ENCODE peak calls at places on chromosomes 6 and 20, in nine cellular contexts. One of them, this sample, is unnamed.

GRCh38 chr6:28657756-28658465 is 132.2 kb downstream of the GPX5 start:
- DNase-seq in H9: peak; percentile 62
- DNase-seq in K562: peak; percentile 81
- DNase-seq in fibroblast of lung: peak; percentile 79
- DNase-seq in keratinocyte: no peak
- DNase-seq in hepatocyte: peak; percentile 80
- DNase-seq in astrocyte: peak; percentile 33
- DNase-seq in endothelial cell of umbilical vein: peak; percentile 68
- DNase-seq in OCI-LY7: peak; percentile 78
- DNase-seq in this sample: peak; percentile 75

GRCh38 chr6:90177544-90178293 is 118.9 kb downstream of the BACH2 start:
- DNase-seq in H9: no peak
- DNase-seq in K562: no peak
- DNase-seq in fibroblast of lung: no peak
- DNase-seq in keratinocyte: no peak
- DNase-seq in hepatocyte: no peak
- DNase-seq in astrocyte: no peak
- DNase-seq in endothelial cell of umbilical vein: no peak
- DNase-seq in OCI-LY7: no peak
- DNase-seq in this sample: no peak

GRCh38 chr6:113464959-113465358 is 392.2 kb upstream of the MARCKS start:
- DNase-seq in H9: no peak
- DNase-seq in K562: no peak
- DNase-seq in fibroblast of lung: peak; percentile 78
- DNase-seq in keratinocyte: no peak
- DNase-seq in hepatocyte: peak; percentile 28
- DNase-seq in astrocyte: peak; percentile 65
- DNase-seq in endothelial cell of umbilical vein: peak; percentile 61
- DNase-seq in OCI-LY7: no peak
- DNase-seq in this sample: peak; percentile 77

GRCh38 chr6:168320661-168321060 is 1.1 kb upstream of the DACT2 start:
- DNase-seq in H9: no peak
- DNase-seq in K562: no peak
- DNase-seq in fibroblast of lung: no peak
- DNase-seq in keratinocyte: peak; percentile 15
- DNase-seq in hepatocyte: no peak
- DNase-seq in astrocyte: no peak
- DNase-seq in endothelial cell of umbilical vein: no peak
- DNase-seq in OCI-LY7: no peak
- DNase-seq in this sample: no peak

GRCh38 chr6:20877008-20877937 is 343.0 kb downstream of the CDKAL1 start:
- DNase-seq in H9: no peak
- DNase-seq in K562: peak; percentile 15
- DNase-seq in fibroblast of lung: peak; percentile 95
- DNase-seq in keratinocyte: peak; percentile 80
- DNase-seq in hepatocyte: peak; percentile 80
- DNase-seq in astrocyte: peak; percentile 97
- DNase-seq in endothelial cell of umbilical vein: peak; percentile 94
- DNase-seq in OCI-LY7: no peak
- DNase-seq in this sample: peak; percentile 98

GRCh38 chr20:48621256-48622078 is 206.3 kb downstream of the PREX1 start:
- DNase-seq in H9: no peak
- DNase-seq in K562: peak; percentile 46
- DNase-seq in fibroblast of lung: no peak
- DNase-seq in keratinocyte: peak; percentile 30
- DNase-seq in hepatocyte: peak; percentile 42
- DNase-seq in astrocyte: peak; percentile 42
- DNase-seq in endothelial cell of umbilical vein: no peak
- DNase-seq in OCI-LY7: no peak
- DNase-seq in this sample: peak; percentile 94

GRCh38 chr6:66307490-66307889 is 600.5 kb upstream of the EYS start:
- DNase-seq in H9: no peak
- DNase-seq in K562: no peak
- DNase-seq in fibroblast of lung: peak; percentile 46
- DNase-seq in keratinocyte: no peak
- DNase-seq in hepatocyte: no peak
- DNase-seq in astrocyte: no peak
- DNase-seq in endothelial cell of umbilical vein: no peak
- DNase-seq in OCI-LY7: peak; percentile 2
- DNase-seq in this sample: no peak

GRCh38 chr6:150165020-150165702 is 22.3 kb downstream of the PPP1R14C start:
- DNase-seq in H9: no peak
- DNase-seq in K562: no peak
- DNase-seq in fibroblast of lung: no peak
- DNase-seq in keratinocyte: no peak
- DNase-seq in hepatocyte: no peak
- DNase-seq in astrocyte: no peak
- DNase-seq in endothelial cell of umbilical vein: no peak
- DNase-seq in OCI-LY7: no peak
- DNase-seq in this sample: no peak

GRCh38 chr6:143673638-143674037 is 4.1 kb upstream of the PHACTR2 start:
- DNase-seq in H9: no peak
- DNase-seq in K562: no peak
- DNase-seq in fibroblast of lung: no peak
- DNase-seq in keratinocyte: peak; percentile 83
- DNase-seq in hepatocyte: peak; percentile 89
- DNase-seq in astrocyte: peak; percentile 78
- DNase-seq in endothelial cell of umbilical vein: peak; percentile 84
- DNase-seq in OCI-LY7: no peak
- DNase-seq in this sample: peak; percentile 91

GRCh38 chr6:15621203-15622044 is 41.4 kb downstream of the DTNBP1 start:
- DNase-seq in H9: peak; percentile 50
- DNase-seq in K562: peak; percentile 81
- DNase-seq in fibroblast of lung: no peak
- DNase-seq in keratinocyte: no peak
- DNase-seq in hepatocyte: peak; percentile 29
- DNase-seq in astrocyte: no peak
- DNase-seq in endothelial cell of umbilical vein: peak; percentile 20
- DNase-seq in OCI-LY7: no peak
- DNase-seq in this sample: no peak

GRCh38 chr20:61967300-61967699 is 98.4 kb downstream of the TAF4 start:
- DNase-seq in H9: no peak
- DNase-seq in K562: no peak
- DNase-seq in fibroblast of lung: no peak
- DNase-seq in keratinocyte: no peak
- DNase-seq in hepatocyte: no peak
- DNase-seq in astrocyte: no peak
- DNase-seq in endothelial cell of umbilical vein: no peak
- DNase-seq in OCI-LY7: no peak
- DNase-seq in this sample: no peak

GRCh38 chr6:167877994-167878779 is 51.5 kb downstream of the AFDN start:
- DNase-seq in H9: no peak
- DNase-seq in K562: no peak
- DNase-seq in fibroblast of lung: no peak
- DNase-seq in keratinocyte: no peak
- DNase-seq in hepatocyte: no peak
- DNase-seq in astrocyte: no peak
- DNase-seq in endothelial cell of umbilical vein: no peak
- DNase-seq in OCI-LY7: no peak
- DNase-seq in this sample: no peak

GRCh38 chr20:53828673-53829085 is 235.0 kb upstream of the ZNF217 start:
- DNase-seq in H9: no peak
- DNase-seq in K562: peak; percentile 57
- DNase-seq in fibroblast of lung: peak; percentile 95
- DNase-seq in keratinocyte: no peak
- DNase-seq in hepatocyte: peak; percentile 82
- DNase-seq in astrocyte: peak; percentile 91
- DNase-seq in endothelial cell of umbilical vein: peak; percentile 96
- DNase-seq in OCI-LY7: peak; percentile 50
- DNase-seq in this sample: peak; percentile 93

GRCh38 chr20:17530716-17531536 is at the start of gene BFSP1:
- DNase-seq in H9: peak; percentile 72
- DNase-seq in K562: no peak
- DNase-seq in fibroblast of lung: peak; percentile 58
- DNase-seq in keratinocyte: no peak
- DNase-seq in hepatocyte: peak; percentile 72
- DNase-seq in astrocyte: peak; percentile 47
- DNase-seq in endothelial cell of umbilical vein: peak; percentile 72
- DNase-seq in OCI-LY7: peak; percentile 13
- DNase-seq in this sample: peak; percentile 69

GRCh38 chr6:62803094-62803493 is 408.2 kb upstream of the FKBP1C start:
- DNase-seq in H9: peak; percentile 90
- DNase-seq in K562: no peak
- DNase-seq in fibroblast of lung: no peak
- DNase-seq in keratinocyte: no peak
- DNase-seq in hepatocyte: no peak
- DNase-seq in astrocyte: no peak
- DNase-seq in endothelial cell of umbilical vein: no peak
- DNase-seq in OCI-LY7: no peak
- DNase-seq in this sample: no peak

GRCh38 chr20:5222919-5223634 is 93.7 kb downstream of the PROKR2 start:
- DNase-seq in H9: peak; percentile 57
- DNase-seq in K562: peak; percentile 55
- DNase-seq in fibroblast of lung: peak; percentile 66
- DNase-seq in keratinocyte: peak; percentile 11
- DNase-seq in hepatocyte: peak; percentile 79
- DNase-seq in astrocyte: peak; percentile 30
- DNase-seq in endothelial cell of umbilical vein: peak; percentile 64
- DNase-seq in OCI-LY7: peak; percentile 70
- DNase-seq in this sample: peak; percentile 83

GRCh38 chr6:153150767-153151440 is 19.8 kb upstream of the RGS17 start:
- DNase-seq in H9: no peak
- DNase-seq in K562: no peak
- DNase-seq in fibroblast of lung: no peak
- DNase-seq in keratinocyte: no peak
- DNase-seq in hepatocyte: no peak
- DNase-seq in astrocyte: no peak
- DNase-seq in endothelial cell of umbilical vein: no peak
- DNase-seq in OCI-LY7: no peak
- DNase-seq in this sample: no peak

GRCh38 chr6:132734694-132735236 is 20.9 kb upstream of the VNN1 start:
- DNase-seq in H9: no peak
- DNase-seq in K562: no peak
- DNase-seq in fibroblast of lung: peak; percentile 98
- DNase-seq in keratinocyte: no peak
- DNase-seq in hepatocyte: peak; percentile 37
- DNase-seq in astrocyte: no peak
- DNase-seq in endothelial cell of umbilical vein: no peak
- DNase-seq in OCI-LY7: no peak
- DNase-seq in this sample: peak; percentile 40

DNA sequence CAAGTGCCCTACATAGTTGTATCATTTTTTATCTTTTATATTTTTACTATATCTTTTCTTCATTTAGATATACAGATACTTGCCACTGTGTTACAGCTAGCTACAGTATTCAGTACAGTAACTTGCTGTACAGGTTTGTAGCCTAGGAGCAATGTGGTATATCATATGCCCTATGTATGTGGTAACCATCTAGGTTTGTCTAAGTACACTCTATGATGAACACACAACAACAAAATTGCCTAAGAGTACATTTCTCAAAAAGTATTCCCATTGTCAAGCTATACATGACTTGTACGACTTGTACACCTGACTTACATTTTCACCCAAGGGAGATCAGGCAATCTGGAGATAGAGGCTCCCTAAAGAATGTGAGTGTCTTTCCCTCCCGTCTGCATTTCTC is 8.2 kb downstream of the ELOVL5 start:
- DNase-seq in H9: no peak
- DNase-seq in K562: no peak
- DNase-seq in fibroblast of lung: no peak
- DNase-seq in keratinocyte: no peak
- DNase-seq in hepatocyte: no peak
- DNase-seq in astrocyte: no peak
- DNase-seq in endothelial cell of umbilical vein: no peak
- DNase-seq in OCI-LY7: no peak
- DNase-seq in this sample: no peak
- H4K20me1 ChIP-seq in H9: no peaks in the 10 kb centered on the region
- H4K20me1 ChIP-seq in K562: peaks cover 81% of the 10 kb centered on the region
- H4K20me1 ChIP-seq in fibroblast of lung: no peaks in the 10 kb centered on the region
- H4K20me1 ChIP-seq in keratinocyte: peaks cover 5% of the 10 kb centered on the region
- H4K20me1 ChIP-seq in hepatocyte: peaks cover 83% of the 10 kb centered on the region
- H4K20me1 ChIP-seq in astrocyte: peaks cover 97% of the 10 kb centered on the region
- H4K20me1 ChIP-seq in endothelial cell of umbilical vein: peaks cover 13% of the 10 kb centered on the region
- H4K20me1 ChIP-seq in OCI-LY7: peaks cover 64% of the 10 kb centered on the region
- H4K20me1 ChIP-seq in this sample: peaks cover 6% of the 10 kb centered on the region

GRCh38 chr20:35652641-35653429 is 11.9 kb downstream of the CPNE1 start:
- DNase-seq in H9: no peak
- DNase-seq in K562: no peak
- DNase-seq in fibroblast of lung: no peak
- DNase-seq in keratinocyte: no peak
- DNase-seq in hepatocyte: no peak
- DNase-seq in astrocyte: no peak
- DNase-seq in endothelial cell of umbilical vein: no peak
- DNase-seq in OCI-LY7: no peak
- DNase-seq in this sample: no peak
- H4K20me1 ChIP-seq in H9: peaks cover 4% of the 10 kb centered on the region
- H4K20me1 ChIP-seq in K562: peaks cover 22% of the 10 kb centered on the region
- H4K20me1 ChIP-seq in fibroblast of lung: peaks cover 5% of the 10 kb centered on the region
- H4K20me1 ChIP-seq in keratinocyte: peaks cover 44% of the 10 kb centered on the region
- H4K20me1 ChIP-seq in hepatocyte: peaks cover 96% of the 10 kb centered on the region
- H4K20me1 ChIP-seq in astrocyte: peaks cover 97% of the 10 kb centered on the region
- H4K20me1 ChIP-seq in endothelial cell of umbilical vein: peaks cover 16% of the 10 kb centered on the region
- H4K20me1 ChIP-seq in OCI-LY7: peaks cover 27% of the 10 kb centered on the region
- H4K20me1 ChIP-seq in this sample: peaks cover 73% of the 10 kb centered on the region

GRCh38 chr6:81748946-81749345 is 3.5 kb downstream of the TENT5A start:
- DNase-seq in H9: no peak
- DNase-seq in K562: no peak
- DNase-seq in fibroblast of lung: no peak
- DNase-seq in keratinocyte: no peak
- DNase-seq in hepatocyte: no peak
- DNase-seq in astrocyte: no peak
- DNase-seq in endothelial cell of umbilical vein: peak; percentile 16
- DNase-seq in OCI-LY7: no peak
- DNase-seq in this sample: no peak

GRCh38 chr6:81751388-81752083 is 945 bp downstream of the TENT5A start:
- DNase-seq in H9: peak; percentile 39
- DNase-seq in K562: no peak
- DNase-seq in fibroblast of lung: peak; percentile 49
- DNase-seq in keratinocyte: no peak
- DNase-seq in hepatocyte: peak; percentile 63
- DNase-seq in astrocyte: peak; percentile 29
- DNase-seq in endothelial cell of umbilical vein: peak; percentile 37
- DNase-seq in OCI-LY7: no peak
- DNase-seq in this sample: peak; percentile 41

GRCh38 chr6:81750660-81751387 is 1.7 kb downstream of the TENT5A start:
- DNase-seq in H9: no peak
- DNase-seq in K562: no peak
- DNase-seq in fibroblast of lung: no peak
- DNase-seq in keratinocyte: no peak
- DNase-seq in hepatocyte: no peak
- DNase-seq in astrocyte: no peak
- DNase-seq in endothelial cell of umbilical vein: no peak
- DNase-seq in OCI-LY7: no peak
- DNase-seq in this sample: peak; percentile 57

GRCh38 chr6:81750201-81750600 is 2.3 kb downstream of the TENT5A start:
- DNase-seq in H9: no peak
- DNase-seq in K562: no peak
- DNase-seq in fibroblast of lung: no peak
- DNase-seq in keratinocyte: no peak
- DNase-seq in hepatocyte: no peak
- DNase-seq in astrocyte: no peak
- DNase-seq in endothelial cell of umbilical vein: no peak
- DNase-seq in OCI-LY7: no peak
- DNase-seq in this sample: no peak

GRCh38 chr6:81749704-81750103 is 2.8 kb downstream of the TENT5A start:
- DNase-seq in H9: no peak
- DNase-seq in K562: no peak
- DNase-seq in fibroblast of lung: no peak
- DNase-seq in keratinocyte: no peak
- DNase-seq in hepatocyte: no peak
- DNase-seq in astrocyte: no peak
- DNase-seq in endothelial cell of umbilical vein: no peak
- DNase-seq in OCI-LY7: no peak
- DNase-seq in this sample: no peak
- H4K20me1 ChIP-seq in H9: no peaks in the 10 kb centered on the region
- H4K20me1 ChIP-seq in K562: no peaks in the 10 kb centered on the region
- H4K20me1 ChIP-seq in fibroblast of lung: no peaks in the 10 kb centered on the region
- H4K20me1 ChIP-seq in keratinocyte: no peaks in the 10 kb centered on the region
- H4K20me1 ChIP-seq in hepatocyte: peaks cover 60% of the 10 kb centered on the region
- H4K20me1 ChIP-seq in astrocyte: peaks cover 37% of the 10 kb centered on the region
- H4K20me1 ChIP-seq in endothelial cell of umbilical vein: no peaks in the 10 kb centered on the region
- H4K20me1 ChIP-seq in OCI-LY7: no peaks in the 10 kb centered on the region
- H4K20me1 ChIP-seq in this sample: peaks cover 13% of the 10 kb centered on the region

GRCh38 chr6:2783188-2783957 is 18.2 kb downstream of the WRNIP1 start:
- DNase-seq in H9: peak; percentile 73
- DNase-seq in K562: peak; percentile 82
- DNase-seq in fibroblast of lung: no peak
- DNase-seq in keratinocyte: no peak
- DNase-seq in hepatocyte: no peak
- DNase-seq in astrocyte: no peak
- DNase-seq in endothelial cell of umbilical vein: peak; percentile 94
- DNase-seq in OCI-LY7: no peak
- DNase-seq in this sample: no peak
- H4K20me1 ChIP-seq in H9: no peaks in the 10 kb centered on the region
- H4K20me1 ChIP-seq in K562: peaks cover 5% of the 10 kb centered on the region
- H4K20me1 ChIP-seq in fibroblast of lung: no peaks in the 10 kb centered on the region
- H4K20me1 ChIP-seq in keratinocyte: peaks cover 7% of the 10 kb centered on the region
- H4K20me1 ChIP-seq in hepatocyte: peaks cover 3% of the 10 kb centered on the region
- H4K20me1 ChIP-seq in astrocyte: peaks cover 68% of the 10 kb centered on the region
- H4K20me1 ChIP-seq in endothelial cell of umbilical vein: no peaks in the 10 kb centered on the region
- H4K20me1 ChIP-seq in OCI-LY7: peaks cover 7% of the 10 kb centered on the region
- H4K20me1 ChIP-seq in this sample: peaks cover 14% of the 10 kb centered on the region